ENCODE peak calls at places on chromosomes 4 and X, in four cellular contexts. C is K562, L is GM12878, N is HepG2. T is an unnamed sample.

GRCh38 chrX:140701480-140701879 is 8.1 kb upstream of the LINC00632 start:
- DNase-seq in C (no peak), L (no peak), N (no peak), T (no peak)

GRCh38 chr4:106315476-106315967 is 487 bp downstream of the TBCK start:
- DNase-seq in C (peak), L (no peak), N (peak), T (no peak)

GRCh38 chr4:57100979-57101629 is 9.1 kb downstream of the IGFBP7 start:
- DNase-seq in C (no peak), L (no peak), N (peak), T (no peak)

GRCh38 chr4:114151-114550 is 10.2 kb upstream of the ZNF718 start:
- DNase-seq in C (no peak), L (no peak), N (no peak), T (no peak)

GRCh38 chr4:153676984-153677383 is 7.1 kb upstream of the TLR2 start:
- DNase-seq in C (no peak), L (no peak), N (no peak), T (no peak)

GRCh38 chrX:146906166-146906565 is 91.6 kb upstream of the CXorf51A start:
- DNase-seq in C (no peak), L (no peak), N (no peak), T (no peak)

GRCh38 chr4:38939150-38939549 is 71.5 kb downstream of the FAM114A1 start:
- DNase-seq in C (no peak), L (peak), N (no peak), T (no peak)

GRCh38 chr4:148735432-148736155 is 293.4 kb upstream of the NR3C2 start:
- DNase-seq in C (no peak), L (no peak), N (no peak), T (no peak)

GRCh38 chrX:103742339-103742738 is 31.6 kb downstream of the TMEM31 start:
- DNase-seq in C (no peak), L (no peak), N (no peak), T (no peak)

GRCh38 chrX:22975786-22976185 is 24.0 kb upstream of the DDX53 start:
- DNase-seq in C (no peak), L (no peak), N (no peak), T (no peak)

GRCh38 chrX:136166221-136166855 is 19.0 kb downstream of the FHL1 start:
- DNase-seq in C (peak), L (no peak), N (no peak), T (no peak)

GRCh38 chr4:73706811-73707210 is 33.6 kb upstream of the CXCL8 start:
- DNase-seq in C (no peak), L (no peak), N (no peak), T (no peak)

GRCh38 chr4:95643627-95644026 is 94.9 kb upstream of the UNC5C start:
- DNase-seq in C (no peak), L (no peak), N (no peak), T (no peak)

GRCh38 chrX:43405191-43405590 is 250.9 kb upstream of the MAOA start:
- DNase-seq in C (no peak), L (no peak), N (no peak), T (no peak)

GRCh38 chr4:52915730-52916129 is 53.6 kb downstream of the RASL11B start:
- DNase-seq in C (no peak), L (no peak), N (no peak), T (no peak)

GRCh38 chrX:37060999-37061398 is 52.8 kb downstream of the FAM47C start:
- DNase-seq in C (peak), L (no peak), N (peak), T (no peak)

GRCh38 chr4:144461906-144462305 is 184.1 kb upstream of the HHIP start:
- DNase-seq in C (no peak), L (no peak), N (no peak), T (no peak)

GRCh38 chr4:71026086-71026485 is 32.6 kb downstream of the DCK start:
- DNase-seq in C (peak), L (no peak), N (peak), T (no peak)

GRCh38 chr4:100071531-100071930 is 118.7 kb downstream of the DDIT4L start:
- DNase-seq in C (no peak), L (no peak), N (no peak), T (no peak)

GRCh38 chr4:183355405-183355804 is 33.2 kb upstream of the CLDN24 start:
- DNase-seq in C (no peak), L (no peak), N (no peak), T (no peak)

GRCh38 chrX:10050481-10050880 is 83.3 kb downstream of the CLDN34 start:
- DNase-seq in C (no peak), L (no peak), N (no peak), T (peak)

GRCh38 chr4:158496030-158496741 is 25.5 kb upstream of the RXFP1 start:
- DNase-seq in C (peak), L (no peak), N (peak), T (peak)

GRCh38 chr4:79851625-79852304 is 221.3 kb downstream of the ANTXR2 start:
- DNase-seq in C (no peak), L (no peak), N (no peak), T (no peak)

GRCh38 chr4:5798447-5798846 is 87.4 kb downstream of the EVC start:
- DNase-seq in C (no peak), L (no peak), N (no peak), T (no peak)

GRCh38 chr4:88006956-88007303 is 505 bp upstream of the PKD2 start:
- DNase-seq in C (no peak), L (no peak), N (no peak), T (no peak)

GRCh38 chrX:56066016-56066415 is 166.1 kb upstream of the KLF8 start:
- DNase-seq in C (no peak), L (peak), N (no peak), T (no peak)

DNA sequence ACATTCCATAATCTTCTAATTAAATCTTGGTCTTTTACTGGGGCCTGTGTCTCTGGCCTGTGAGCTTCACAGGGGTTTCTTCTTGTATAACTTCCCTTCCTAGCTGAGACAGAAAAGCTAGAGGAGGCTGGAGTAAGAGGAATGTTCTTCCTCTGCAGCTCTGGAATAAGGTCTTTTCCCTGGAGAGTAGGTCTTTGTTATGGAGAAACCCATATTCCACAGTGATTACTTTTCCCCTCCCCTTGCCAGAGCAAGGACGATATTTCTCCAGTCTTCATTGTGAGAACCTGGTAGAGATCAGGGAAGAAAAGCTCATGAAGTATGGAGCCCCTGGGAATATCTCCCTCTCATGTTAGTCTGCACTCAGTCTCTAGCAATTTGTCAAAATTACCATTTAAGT is 18.8 kb upstream of the GLRB start:
- DNase-seq in C (no peak), L (no peak), N (no peak), T (no peak)
- TF ChIP-seq HDAC2 in C (no peak), L (no peak), N (no peak), T (no peak)

GRCh38 chr4:40995850-40996249 is 218.5 kb downstream of the APBB2 start:
- DNase-seq in C (no peak), L (no peak), N (no peak), T (no peak)
- TF ChIP-seq ZNF274 in C (no peak), L (no peak), N (no peak), T (no peak)

GRCh38 chr4:173333658-173334084 is 487 bp downstream of the HMGB2 start:
- DNase-seq in C (peak), L (no peak), N (peak), T (no peak)
- TF ChIP-seq ATF2 in C (no peak), L (no peak), N (no peak), T (no peak)

GRCh38 chr4:13546374-13546854 is 2.1 kb upstream of the NKX3-2 start:
- DNase-seq in C (no peak), L (no peak), N (no peak), T (no peak)

GRCh38 chr4:13547563-13548041 is 3.3 kb upstream of the NKX3-2 start:
- DNase-seq in C (no peak), L (no peak), N (no peak), T (peak)

GRCh38 chr4:13548059-13548983 is 4.0 kb upstream of the NKX3-2 start:
- DNase-seq in C (no peak), L (no peak), N (no peak), T (no peak)

GRCh38 chr4:13545394-13545808 is 1.1 kb upstream of the NKX3-2 start:
- DNase-seq in C (no peak), L (no peak), N (no peak), T (no peak)

DNA sequence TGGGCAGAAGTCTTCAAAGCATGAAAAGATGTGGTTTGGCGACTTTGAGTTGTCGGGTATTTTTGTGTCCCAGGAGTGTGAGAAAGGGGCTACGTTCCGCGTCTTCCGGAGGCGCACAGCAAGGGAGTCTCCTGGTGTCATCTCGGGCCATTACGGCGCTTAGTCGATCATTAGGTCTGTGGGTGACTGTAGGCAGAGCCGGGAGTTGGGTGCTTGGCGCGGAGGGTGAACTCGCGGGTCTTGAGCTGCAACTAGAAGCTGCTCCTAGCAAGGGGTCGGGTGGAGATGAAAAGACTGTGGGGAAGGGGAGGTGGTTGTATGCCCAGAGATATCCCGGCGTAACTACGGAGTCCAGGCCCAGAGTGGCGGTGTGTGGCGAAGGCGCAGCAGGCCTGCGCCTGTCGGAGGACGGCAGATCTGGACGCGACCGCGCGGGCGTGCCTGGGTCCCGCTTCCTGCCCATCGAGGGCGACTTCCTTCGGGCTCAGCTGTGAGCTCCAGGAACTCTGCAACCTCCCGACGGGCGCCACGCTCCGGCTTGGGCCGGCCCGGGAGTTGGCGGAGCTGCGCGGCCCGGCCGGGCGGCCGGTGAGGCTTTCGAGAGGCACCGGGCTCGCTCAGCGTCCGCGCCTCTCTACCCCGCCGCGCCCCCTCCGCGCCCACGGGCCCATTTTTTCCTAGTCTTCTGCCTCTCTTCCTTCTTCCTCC is 2.7 kb upstream of the NKX3-2 start:
- DNase-seq in C (no peak), L (no peak), N (no peak), T (peak)
- TF ChIP-seq HDAC2 in C (no peak), L (no peak), N (no peak), T (no peak)

GRCh38 chr4:7773401-7774187 is 166.1 kb downstream of the AFAP1 start:
- DNase-seq in C (no peak), L (no peak), N (no peak), T (no peak)

GRCh38 chr4:7771541-7772507 is 167.8 kb downstream of the AFAP1 start:
- DNase-seq in C (no peak), L (peak), N (no peak), T (no peak)

GRCh38 chr4:7775396-7775795 is 164.3 kb downstream of the AFAP1 start:
- DNase-seq in C (no peak), L (no peak), N (no peak), T (no peak)

GRCh38 chr4:7772708-7773385 is 166.8 kb downstream of the AFAP1 start:
- DNase-seq in C (no peak), L (no peak), N (no peak), T (no peak)

GRCh38 chr4:7774301-7775019 is 165.2 kb downstream of the AFAP1 start:
- DNase-seq in C (no peak), L (no peak), N (no peak), T (no peak)
- TF ChIP-seq ZNF274 in C (no peak), L (no peak), N (no peak), T (no peak)

GRCh38 chr4:85696661-85697060 is 221.7 kb downstream of the ARHGAP24 start:
- DNase-seq in C (no peak), L (no peak), N (no peak), T (no peak)

GRCh38 chr4:85697864-85698263 is 222.9 kb downstream of the ARHGAP24 start:
- DNase-seq in C (no peak), L (no peak), N (no peak), T (no peak)

GRCh38 chr4:85703098-85703497 is 228.1 kb downstream of the ARHGAP24 start:
- DNase-seq in C (no peak), L (no peak), N (no peak), T (no peak)

GRCh38 chr4:85700362-85700761 is 225.4 kb downstream of the ARHGAP24 start:
- DNase-seq in C (no peak), L (no peak), N (no peak), T (no peak)

DNA sequence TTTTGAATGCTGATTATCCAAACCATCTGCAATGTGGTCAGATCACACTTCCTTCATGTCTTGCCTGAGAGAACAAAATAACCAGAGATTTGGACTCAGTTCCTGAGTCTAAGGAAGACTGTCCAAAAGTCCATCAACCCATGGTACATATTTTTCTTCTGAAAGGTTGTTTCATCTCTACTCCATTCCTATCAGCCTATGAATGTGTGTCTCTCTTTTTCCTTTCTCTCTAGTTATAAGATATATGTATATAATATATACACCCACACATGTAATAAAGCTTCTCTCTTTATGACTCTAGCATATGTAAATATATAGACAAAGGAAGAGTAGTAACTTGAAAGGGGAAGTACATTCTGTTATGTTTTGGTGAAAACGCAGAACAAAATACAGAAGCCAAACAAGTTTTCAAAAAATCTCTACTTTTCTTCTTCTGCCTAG is 227.0 kb downstream of the ARHGAP24 start:
- DNase-seq in C (no peak), L (peak), N (no peak), T (no peak)
- TF ChIP-seq ATF2 in C (no peak), L (peak), N (no peak), T (no peak)

GRCh38 chrX:97790850-97791249 is 907.1 kb downstream of the RPA4 start:
- DNase-seq in C (no peak), L (no peak), N (no peak), T (no peak)
- TF ChIP-seq HDAC2 in C (no peak), L (no peak), N (no peak), T (no peak)